ENCODE peak calls at places on chromosomes 3 and 15, in five cellular contexts. K is K562, B is HepG2, A is A549, R is GM12878. W is an unnamed sample.

GRCh38 chr15:62257991-62258390 is 92.9 kb upstream of the C2CD4B start:
- DNase-seq in K (no peak), B (no peak), A (no peak), R (no peak), W (no peak)

GRCh38 chr3:179528786-179529185 is 33.9 kb upstream of the ACTL6A start:
- DNase-seq in K (no peak), B (no peak), A (no peak), R (no peak), W (no peak)

GRCh38 chr3:51705276-51706020 is 1.4 kb upstream of the GRM2 start:
- DNase-seq in K (no peak), B (no peak), A (no peak), R (no peak), W (no peak)

GRCh38 chr15:25850154-25851111 is 12.7 kb downstream of the ATP10A start:
- DNase-seq in K (peak), B (peak), A (peak), R (peak), W (peak)

GRCh38 chr3:42118762-42119361 is 27.7 kb downstream of the TRAK1 start:
- DNase-seq in K (peak), B (peak), A (peak), R (peak), W (peak)

GRCh38 chr15:35583863-35584528 is 38.0 kb upstream of the DPH6 start:
- DNase-seq in K (no peak), B (no peak), A (no peak), R (no peak), W (no peak)

GRCh38 chr3:69161587-69162196 is 39.3 kb upstream of the LMOD3 start:
- DNase-seq in K (peak), B (peak), A (peak), R (peak), W (no peak)

GRCh38 chr15:80615783-80616391 is 79.2 kb upstream of the ABHD17C start:
- DNase-seq in K (no peak), B (peak), A (peak), R (no peak), W (no peak)

GRCh38 chr15:56524915-56525314 is 60.0 kb upstream of the MNS1 start:
- DNase-seq in K (no peak), B (no peak), A (no peak), R (no peak), W (no peak)

GRCh38 chr3:43727930-43728329 is 37.2 kb downstream of the ABHD5 start:
- DNase-seq in K (no peak), B (no peak), A (no peak), R (no peak), W (no peak)

GRCh38 chr3:148729656-148730055 is 32.0 kb downstream of the AGTR1 start:
- DNase-seq in K (no peak), B (no peak), A (no peak), R (no peak), W (no peak)

GRCh38 chr3:64224826-64225606 is at the start of gene PRICKLE2:
- DNase-seq in K (no peak), B (no peak), A (peak), R (peak), W (peak)

GRCh38 chr3:53045107-53045783 is 628 bp downstream of the SFMBT1 start:
- DNase-seq in K (peak), B (no peak), A (peak), R (no peak), W (peak)

GRCh38 chr3:48275292-48276027 is 34.6 kb downstream of the ZNF589 start:
- DNase-seq in K (no peak), B (no peak), A (no peak), R (no peak), W (no peak)

GRCh38 chr15:42704492-42704926 is 32.4 kb downstream of the CDAN1 start:
- DNase-seq in K (peak), B (peak), A (peak), R (peak), W (peak)

GRCh38 chr3:930866-931265 is 162.0 kb upstream of the CNTN6 start:
- DNase-seq in K (no peak), B (no peak), A (no peak), R (no peak), W (no peak)

GRCh38 chr3:86801921-86802320 is 189.0 kb downstream of the VGLL3 start:
- DNase-seq in K (no peak), B (no peak), A (no peak), R (no peak), W (no peak)

GRCh38 chr15:67981118-67981685 is 72.9 kb upstream of the PIAS1 start:
- DNase-seq in K (no peak), B (no peak), A (no peak), R (no peak), W (no peak)

GRCh38 chr15:67980171-67980570 is 73.9 kb upstream of the PIAS1 start:
- DNase-seq in K (no peak), B (no peak), A (no peak), R (no peak), W (no peak)

GRCh38 chr15:67981848-67982247 is 72.3 kb upstream of the PIAS1 start:
- DNase-seq in K (no peak), B (no peak), A (no peak), R (no peak), W (no peak)

GRCh38 chr15:67977690-67978089 is 76.4 kb upstream of the PIAS1 start:
- DNase-seq in K (no peak), B (no peak), A (no peak), R (no peak), W (no peak)

DNA sequence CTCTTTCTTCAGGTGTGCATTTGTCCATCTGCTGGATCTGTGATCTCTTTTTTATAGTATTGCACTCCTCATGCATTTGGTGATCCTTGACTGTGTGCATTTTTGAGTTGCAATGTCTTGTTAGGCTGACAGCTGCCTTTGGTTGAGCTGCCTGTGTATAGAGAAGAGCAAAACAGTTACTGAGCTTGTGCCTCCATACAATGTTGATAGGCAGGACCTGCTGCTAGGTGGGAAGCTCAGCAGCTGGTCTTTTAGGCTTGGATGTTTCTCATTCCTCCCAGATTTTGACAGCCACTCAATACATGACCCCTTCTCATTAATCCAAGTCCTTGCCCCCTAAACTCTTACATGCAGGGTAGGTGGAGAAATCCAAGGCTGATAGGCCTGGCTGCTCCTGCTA is 74.8 kb upstream of the PIAS1 start:
- DNase-seq in K (no peak), B (no peak), A (no peak), R (no peak), W (no peak)
- TF ChIP-seq MAX in K (no peak), B (no peak), A (no peak), R (no peak), W (no peak)

DNA sequence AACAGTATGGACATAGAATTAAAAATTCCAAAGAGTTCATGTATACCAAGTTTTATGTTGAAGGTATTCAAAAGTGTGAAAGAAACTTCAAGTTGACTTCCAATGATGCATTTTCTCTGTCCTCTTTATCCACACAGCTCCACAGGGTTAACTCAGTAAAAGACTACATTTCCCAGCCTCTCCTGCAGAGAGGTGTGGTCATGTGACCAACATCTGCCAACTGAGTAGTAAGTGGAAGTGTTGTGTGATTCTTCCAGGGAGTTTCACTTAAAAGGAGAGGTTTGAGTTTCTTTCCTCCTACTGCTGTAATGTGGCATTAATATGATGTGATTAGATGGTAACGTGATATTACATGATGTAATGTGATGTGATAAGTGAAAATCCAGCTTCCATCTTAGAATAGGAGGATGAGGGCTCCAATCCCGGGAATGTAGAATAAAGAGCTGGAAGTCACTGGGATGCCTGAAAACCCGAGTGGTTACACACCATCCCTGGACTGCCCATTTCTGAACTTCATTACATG is 280.6 kb downstream of the ARRDC4 start:
- DNase-seq in K (no peak), B (no peak), A (no peak), R (no peak), W (no peak)
- TF ChIP-seq ESRRA in K (no peak), B (no peak), A (no peak), R (no peak), W (no peak)

DNA sequence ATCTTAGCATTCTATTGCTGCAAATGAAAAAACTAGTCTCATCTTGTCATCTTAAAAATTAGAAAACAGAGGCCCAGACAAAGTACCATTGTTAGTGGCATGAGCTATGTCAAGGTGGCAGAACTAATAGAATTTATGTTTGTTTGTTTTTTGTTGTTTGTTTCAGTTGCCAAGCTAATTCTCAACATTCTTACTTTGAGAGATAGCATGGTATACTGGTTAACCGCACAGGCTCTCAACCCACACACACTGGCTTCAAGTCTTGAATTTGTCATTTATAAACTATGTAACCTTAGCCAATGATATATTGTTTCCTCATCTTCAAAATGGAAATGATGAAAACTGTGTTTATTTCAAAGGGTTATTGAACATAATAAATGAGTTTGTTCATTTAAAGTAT is 367.6 kb upstream of the PLSCR5 start:
- DNase-seq in K (no peak), B (no peak), A (no peak), R (no peak), W (no peak)
- TF ChIP-seq MAX in K (no peak), B (no peak), A (no peak), R (no peak), W (no peak)

GRCh38 chr15:90872481-90873184 is 4.2 kb downstream of the FURIN start:
- DNase-seq in K (peak), B (peak), A (peak), R (no peak), W (no peak)

GRCh38 chr15:90871097-90871715 is 2.8 kb downstream of the FURIN start:
- DNase-seq in K (peak), B (no peak), A (peak), R (no peak), W (peak)

GRCh38 chr15:90873488-90873997 is 5.2 kb downstream of the FURIN start:
- DNase-seq in K (no peak), B (no peak), A (no peak), R (no peak), W (no peak)

GRCh38 chr15:90870354-90871096 is 2.1 kb downstream of the FURIN start:
- DNase-seq in K (no peak), B (no peak), A (no peak), R (no peak), W (no peak)

GRCh38 chr15:90871716-90872480 is 3.5 kb downstream of the FURIN start:
- DNase-seq in K (peak), B (no peak), A (no peak), R (no peak), W (peak)
- TF ChIP-seq ESRRA in K (no peak), B (no peak), A (no peak), R (no peak), W (no peak)

GRCh38 chr15:68653795-68654194 is 75.0 kb downstream of the CORO2B start:
- DNase-seq in K (no peak), B (no peak), A (no peak), R (no peak), W (no peak)

GRCh38 chr15:68654786-68655560 is 76.2 kb downstream of the CORO2B start:
- DNase-seq in K (no peak), B (no peak), A (no peak), R (no peak), W (no peak)

GRCh38 chr15:68652141-68652540 is 73.3 kb downstream of the CORO2B start:
- DNase-seq in K (no peak), B (no peak), A (no peak), R (no peak), W (no peak)

GRCh38 chr15:68653031-68653635 is 74.3 kb downstream of the CORO2B start:
- DNase-seq in K (no peak), B (no peak), A (no peak), R (no peak), W (no peak)

GRCh38 chr15:68650901-68651709 is 72.3 kb downstream of the CORO2B start:
- DNase-seq in K (peak), B (peak), A (peak), R (no peak), W (peak)
- TF ChIP-seq MAX in K (no peak), B (no peak), A (peak), R (no peak), W (peak)